ENCODE peak calls at places on chromosomes 1 and 21, in nine cellular contexts. C is T-cell, L is Caki2, A is AG09319, N is NCI-H1092 treated with DMSO at 0.1 percent for 48 hours, S is cardiac fibroblast, B is skeletal muscle cell, K is mucosa of gallbladder, R is myocyte. Q is an unnamed sample.

GRCh38 chr1:109910123-109910962 is at the start of gene CSF1:
- DNase-seq in R (peak), B (peak), N (peak), S (peak), C (peak), A (peak), K (peak), L (peak), Q (no peak)

GRCh38 chr21:45908536-45909237 is 72.9 kb upstream of the COL6A1 start:
- DNase-seq in A (no peak), R (no peak), B (no peak), C (no peak), N (no peak), S (no peak), K (no peak), L (no peak), Q (no peak)

GRCh38 chr1:149995927-149996326 is 14.6 kb downstream of the OTUD7B start:
- DNase-seq in B (no peak), S (peak), K (no peak), A (no peak), C (no peak), R (no peak), L (peak), N (no peak), Q (peak)

GRCh38 chr1:110003747-110004428 is 19.3 kb downstream of the AHCYL1 start:
- DNase-seq in N (no peak), L (peak), B (peak), R (peak), K (peak), C (no peak), S (peak), A (peak), Q (peak)

GRCh38 chr21:43958364-43959158 is 53.5 kb upstream of the TRAPPC10 start:
- DNase-seq in C (no peak), K (no peak), N (no peak), S (no peak), R (no peak), L (no peak), A (no peak), B (no peak), Q (no peak)

GRCh38 chr1:78143152-78143551 is 97.4 kb downstream of the GIPC2 start:
- DNase-seq in B (no peak), L (no peak), N (no peak), S (no peak), R (no peak), K (no peak), A (no peak), C (no peak), Q (no peak)

GRCh38 chr1:6802893-6803292 is 17.6 kb downstream of the CAMTA1 start:
- DNase-seq in B (no peak), L (no peak), N (no peak), C (no peak), S (no peak), K (no peak), A (no peak), R (no peak), Q (no peak)

GRCh38 chr1:210446479-210446878 is 117.8 kb downstream of the HHAT start:
- DNase-seq in B (no peak), N (no peak), L (peak), S (no peak), K (no peak), A (no peak), R (peak), C (peak), Q (no peak)

GRCh38 chr1:21933397-21934248 is 3.5 kb downstream of the HSPG2 start:
- DNase-seq in N (peak), A (no peak), R (peak), L (no peak), K (peak), S (no peak), C (no peak), B (no peak), Q (no peak)

GRCh38 chr1:7232441-7232840 is 447.2 kb downstream of the CAMTA1 start:
- DNase-seq in R (no peak), B (no peak), N (no peak), K (no peak), A (no peak), L (no peak), C (no peak), S (no peak), Q (no peak)

GRCh38 chr21:32382108-32382601 is 10.7 kb downstream of the URB1 start:
- DNase-seq in A (peak), R (peak), K (no peak), B (no peak), N (peak), C (no peak), L (no peak), S (peak), Q (no peak)

GRCh38 chr1:35555601-35556477 is 1.4 kb downstream of the KIAA0319L start:
- DNase-seq in L (no peak), S (peak), K (no peak), C (no peak), B (peak), R (peak), A (no peak), N (peak), Q (peak)

GRCh38 chr1:6105218-6105679 is 59.6 kb downstream of the KCNAB2 start:
- DNase-seq in B (no peak), K (no peak), S (no peak), N (no peak), A (no peak), R (no peak), C (no peak), L (no peak), Q (no peak)

GRCh38 chr1:181251001-181251712 is 162.7 kb downstream of the IER5 start:
- DNase-seq in B (peak), L (peak), A (no peak), K (peak), S (peak), C (no peak), R (peak), N (peak), Q (peak)

GRCh38 chr1:39701092-39701460 is 9.8 kb upstream of the HPCAL4 start:
- DNase-seq in L (no peak), A (no peak), B (peak), R (no peak), N (peak), C (no peak), K (peak), S (peak), Q (no peak)

GRCh38 chr1:186424539-186424938 is 36.4 kb downstream of the PDC start:
- DNase-seq in A (no peak), R (peak), S (no peak), C (no peak), N (no peak), B (peak), K (no peak), L (no peak), Q (no peak)

GRCh38 chr1:16921391-16922185 is at the start of gene CROCC:
- DNase-seq in C (peak), K (no peak), A (no peak), S (peak), R (peak), B (no peak), N (peak), L (no peak), Q (no peak)

GRCh38 chr1:155171836-155172731 is 1.0 kb downstream of the KRTCAP2 start:
- DNase-seq in B (no peak), C (no peak), K (no peak), L (no peak), S (no peak), N (no peak), R (no peak), A (no peak), Q (no peak)

GRCh38 chr1:170261669-170262068 is 115.9 kb downstream of the NTMT2 start:
- DNase-seq in N (no peak), R (peak), A (peak), K (no peak), S (no peak), B (peak), L (no peak), C (no peak), Q (no peak)

GRCh38 chr1:38500352-38500751 is 359.2 kb downstream of the RRAGC start:
- DNase-seq in A (no peak), K (no peak), N (no peak), S (no peak), L (no peak), B (no peak), C (no peak), R (no peak), Q (no peak)

GRCh38 chr1:204997616-204998015 is 45.4 kb upstream of the CNTN2 start:
- DNase-seq in K (no peak), B (no peak), C (no peak), L (no peak), A (no peak), S (no peak), R (no peak), N (no peak), Q (no peak)